ENCODE peak calls at places on chromosomes 7 and 10, in five cellular contexts. One of them, this sample, is unnamed. For H3K4me1, the result is how much of the 10 kb centered on the place peaks cover.

GRCh38 chr10:92814790-92815189 is 33.5 kb upstream of the EXOC6 start:
- DNase-seq in OCI-LY7: no peak
- DNase-seq in GM23338: no peak
- DNase-seq in left ventricle myocardium inferior: no peak
- DNase-seq in breast epithelium: no peak
- DNase-seq in this sample: no peak

GRCh38 chr7:69591805-69592204 is 6.5 kb upstream of the AUTS2 start:
- DNase-seq in OCI-LY7: no peak
- DNase-seq in GM23338: no peak
- DNase-seq in left ventricle myocardium inferior: no peak
- DNase-seq in breast epithelium: no peak
- DNase-seq in this sample: no peak

GRCh38 chr10:79093658-79094411 is 25.1 kb downstream of the ZMIZ1 start:
- DNase-seq in OCI-LY7: peak
- DNase-seq in GM23338: peak
- DNase-seq in left ventricle myocardium inferior: no peak
- DNase-seq in breast epithelium: peak
- DNase-seq in this sample: no peak

GRCh38 chr7:44176486-44176885 is 12.8 kb downstream of the GCK start:
- DNase-seq in OCI-LY7: no peak
- DNase-seq in GM23338: no peak
- DNase-seq in left ventricle myocardium inferior: no peak
- DNase-seq in breast epithelium: no peak
- DNase-seq in this sample: no peak

GRCh38 chr10:129685271-129685670 is 218.2 kb downstream of the MGMT start:
- DNase-seq in OCI-LY7: no peak
- DNase-seq in GM23338: no peak
- DNase-seq in left ventricle myocardium inferior: no peak
- DNase-seq in breast epithelium: no peak
- DNase-seq in this sample: no peak

GRCh38 chr7:106023369-106024322 is 60.6 kb downstream of the CDHR3 start:
- DNase-seq in OCI-LY7: peak
- DNase-seq in GM23338: no peak
- DNase-seq in left ventricle myocardium inferior: no peak
- DNase-seq in breast epithelium: no peak
- DNase-seq in this sample: no peak

GRCh38 chr10:123150986-123151738 is 3.0 kb upstream of the BUB3 start:
- DNase-seq in OCI-LY7: no peak
- DNase-seq in GM23338: peak
- DNase-seq in left ventricle myocardium inferior: no peak
- DNase-seq in breast epithelium: no peak
- DNase-seq in this sample: no peak

GRCh38 chr7:6536262-6536770 is 14.9 kb downstream of the GRID2IP start:
- DNase-seq in OCI-LY7: no peak
- DNase-seq in GM23338: peak
- DNase-seq in left ventricle myocardium inferior: no peak
- DNase-seq in breast epithelium: no peak
- DNase-seq in this sample: no peak

GRCh38 chr7:32025381-32026075 is 44.7 kb downstream of the PDE1C start:
- DNase-seq in OCI-LY7: no peak
- DNase-seq in GM23338: no peak
- DNase-seq in left ventricle myocardium inferior: no peak
- DNase-seq in breast epithelium: no peak
- DNase-seq in this sample: no peak

GRCh38 chr10:37856881-37857286 is 526 bp downstream of the ZNF248 start:
- DNase-seq in OCI-LY7: peak
- DNase-seq in GM23338: peak
- DNase-seq in left ventricle myocardium inferior: peak
- DNase-seq in breast epithelium: peak
- DNase-seq in this sample: no peak

GRCh38 chr7:101021703-101022102 is 1.8 kb downstream of the MUC17 start:
- DNase-seq in OCI-LY7: no peak
- DNase-seq in GM23338: no peak
- DNase-seq in left ventricle myocardium inferior: no peak
- DNase-seq in breast epithelium: no peak
- DNase-seq in this sample: no peak

GRCh38 chr10:26085549-26085948 is 131.0 kb upstream of the GAD2 start:
- DNase-seq in OCI-LY7: no peak
- DNase-seq in GM23338: peak
- DNase-seq in left ventricle myocardium inferior: no peak
- DNase-seq in breast epithelium: no peak
- DNase-seq in this sample: no peak

GRCh38 chr10:17077251-17077904 is 52.2 kb downstream of the CUBN start:
- DNase-seq in OCI-LY7: no peak
- DNase-seq in GM23338: no peak
- DNase-seq in left ventricle myocardium inferior: no peak
- DNase-seq in breast epithelium: no peak
- DNase-seq in this sample: no peak

GRCh38 chr10:49220679-49221078 is 32.5 kb upstream of the TMEM273 start:
- DNase-seq in OCI-LY7: no peak
- DNase-seq in GM23338: no peak
- DNase-seq in left ventricle myocardium inferior: no peak
- DNase-seq in breast epithelium: no peak
- DNase-seq in this sample: no peak

GRCh38 chr7:32070051-32070405 is 179 bp downstream of the PDE1C start:
- DNase-seq in OCI-LY7: no peak
- DNase-seq in GM23338: no peak
- DNase-seq in left ventricle myocardium inferior: no peak
- DNase-seq in breast epithelium: no peak
- DNase-seq in this sample: no peak

GRCh38 chr10:124025152-124025551 is 68.2 kb downstream of the CHST15 start:
- DNase-seq in OCI-LY7: peak
- DNase-seq in GM23338: no peak
- DNase-seq in left ventricle myocardium inferior: no peak
- DNase-seq in breast epithelium: no peak
- DNase-seq in this sample: no peak

GRCh38 chr10:23194966-23195845 is 3.1 kb downstream of the PTF1A start:
- DNase-seq in OCI-LY7: no peak
- DNase-seq in GM23338: peak
- DNase-seq in left ventricle myocardium inferior: no peak
- DNase-seq in breast epithelium: no peak
- DNase-seq in this sample: no peak

GRCh38 chr7:118184392-118184899 is 482 bp downstream of the LSM8 start:
- DNase-seq in OCI-LY7: peak
- DNase-seq in GM23338: no peak
- DNase-seq in left ventricle myocardium inferior: no peak
- DNase-seq in breast epithelium: no peak
- DNase-seq in this sample: no peak

GRCh38 chr10:50558368-50558767 is 65.4 kb downstream of the SGMS1 start:
- DNase-seq in OCI-LY7: no peak
- DNase-seq in GM23338: no peak
- DNase-seq in left ventricle myocardium inferior: no peak
- DNase-seq in breast epithelium: no peak
- DNase-seq in this sample: no peak

GRCh38 chr7:25732771-25733217 is 419.2 kb upstream of the NFE2L3 start:
- DNase-seq in OCI-LY7: no peak
- DNase-seq in GM23338: peak
- DNase-seq in left ventricle myocardium inferior: no peak
- DNase-seq in breast epithelium: no peak
- DNase-seq in this sample: no peak

GRCh38 chr7:128263420-128263819 is 22.3 kb downstream of the LEP start:
- DNase-seq in OCI-LY7: no peak
- DNase-seq in GM23338: peak
- DNase-seq in left ventricle myocardium inferior: no peak
- DNase-seq in breast epithelium: no peak
- DNase-seq in this sample: no peak

GRCh38 chr7:99383791-99384370 is 9.4 kb downstream of the ARPC1B start:
- DNase-seq in OCI-LY7: no peak
- DNase-seq in GM23338: no peak
- DNase-seq in left ventricle myocardium inferior: no peak
- DNase-seq in breast epithelium: no peak
- DNase-seq in this sample: no peak

GRCh38 chr7:997404-998395 is 14.7 kb downstream of the CYP2W1 start:
- DNase-seq in OCI-LY7: no peak
- DNase-seq in GM23338: peak
- DNase-seq in left ventricle myocardium inferior: no peak
- DNase-seq in breast epithelium: no peak
- DNase-seq in this sample: no peak

GRCh38 chr10:124012583-124012982 is 80.8 kb downstream of the CHST15 start:
- DNase-seq in OCI-LY7: no peak
- DNase-seq in GM23338: no peak
- DNase-seq in left ventricle myocardium inferior: no peak
- DNase-seq in breast epithelium: no peak
- DNase-seq in this sample: no peak

GRCh38 chr7:119964640-119965542 is 308.1 kb upstream of the KCND2 start:
- DNase-seq in OCI-LY7: no peak
- DNase-seq in GM23338: no peak
- DNase-seq in left ventricle myocardium inferior: no peak
- DNase-seq in breast epithelium: no peak
- DNase-seq in this sample: no peak

GRCh38 chr7:159191236-159191635 is 46.6 kb upstream of the VIPR2 start:
- DNase-seq in OCI-LY7: no peak
- DNase-seq in GM23338: no peak
- DNase-seq in left ventricle myocardium inferior: no peak
- DNase-seq in breast epithelium: no peak
- DNase-seq in this sample: no peak

GRCh38 chr10:27344568-27345454 is 104.2 kb upstream of the ACBD5 start:
- DNase-seq in OCI-LY7: no peak
- DNase-seq in GM23338: peak
- DNase-seq in left ventricle myocardium inferior: no peak
- DNase-seq in breast epithelium: no peak
- DNase-seq in this sample: no peak

GRCh38 chr7:8217200-8218068 is 44.5 kb downstream of the ICA1 start:
- DNase-seq in OCI-LY7: peak
- DNase-seq in GM23338: peak
- DNase-seq in left ventricle myocardium inferior: no peak
- DNase-seq in breast epithelium: no peak
- DNase-seq in this sample: peak

GRCh38 chr7:154795014-154795413 is 207.9 kb downstream of the PAXIP1 start:
- DNase-seq in OCI-LY7: peak
- DNase-seq in GM23338: no peak
- DNase-seq in left ventricle myocardium inferior: no peak
- DNase-seq in breast epithelium: no peak
- DNase-seq in this sample: no peak

GRCh38 chr7:105387621-105388372 is 924 bp downstream of the SRPK2 start:
- DNase-seq in OCI-LY7: peak
- DNase-seq in GM23338: peak
- DNase-seq in left ventricle myocardium inferior: peak
- DNase-seq in breast epithelium: peak
- DNase-seq in this sample: peak

DNA sequence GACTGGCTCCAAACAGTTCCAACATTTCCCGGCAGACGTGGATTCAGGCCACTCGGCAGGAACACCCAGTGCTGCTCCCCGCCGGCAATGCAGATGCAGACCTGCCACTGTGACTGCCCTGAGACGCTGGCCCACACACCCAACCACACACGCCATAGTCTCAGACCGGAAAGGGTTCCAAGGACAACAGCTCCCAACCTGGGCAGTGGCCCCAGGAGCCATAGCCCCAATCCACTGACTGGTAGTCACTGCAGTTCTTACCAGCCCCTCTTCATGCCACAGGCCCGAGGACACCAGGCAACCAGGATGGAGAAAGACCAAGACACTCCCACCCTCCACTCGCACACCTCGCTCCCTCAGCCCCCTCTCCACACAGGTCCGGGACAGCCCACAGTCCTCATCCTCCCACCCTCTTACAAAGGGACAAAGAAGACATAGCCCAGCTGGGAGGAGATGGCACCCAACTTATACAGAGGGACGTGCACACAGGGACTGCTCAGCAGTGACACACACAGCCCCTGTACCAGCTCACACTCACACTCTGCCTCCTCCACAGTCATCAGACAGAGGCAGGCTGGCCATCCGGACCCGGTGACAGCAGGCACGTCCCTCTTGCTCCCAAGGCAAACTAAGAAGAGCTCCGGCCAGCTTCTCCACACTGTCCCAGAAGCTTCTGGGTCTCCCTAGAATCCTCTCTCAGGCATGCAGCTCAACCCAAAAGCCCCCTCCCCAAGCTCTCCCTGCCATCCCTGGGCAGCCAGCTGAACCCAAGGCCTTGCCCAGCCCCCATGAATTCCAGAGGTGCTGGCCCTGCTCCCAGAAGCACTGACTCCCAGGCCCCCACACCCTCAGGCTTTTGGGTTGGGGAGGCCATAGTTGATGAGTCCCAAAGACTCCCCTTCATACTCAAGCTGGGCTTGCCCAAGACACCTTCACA is 24.8 kb downstream of the KCNH2 start:
- DNase-seq in OCI-LY7: no peak
- DNase-seq in GM23338: no peak
- DNase-seq in left ventricle myocardium inferior: peak
- DNase-seq in breast epithelium: no peak
- DNase-seq in this sample: no peak
- H3K4me1 ChIP-seq in OCI-LY7: under half
- H3K4me1 ChIP-seq in GM23338: under half
- H3K4me1 ChIP-seq in left ventricle myocardium inferior: half or more
- H3K4me1 ChIP-seq in breast epithelium: under half
- H3K4me1 ChIP-seq in this sample: under half

DNA sequence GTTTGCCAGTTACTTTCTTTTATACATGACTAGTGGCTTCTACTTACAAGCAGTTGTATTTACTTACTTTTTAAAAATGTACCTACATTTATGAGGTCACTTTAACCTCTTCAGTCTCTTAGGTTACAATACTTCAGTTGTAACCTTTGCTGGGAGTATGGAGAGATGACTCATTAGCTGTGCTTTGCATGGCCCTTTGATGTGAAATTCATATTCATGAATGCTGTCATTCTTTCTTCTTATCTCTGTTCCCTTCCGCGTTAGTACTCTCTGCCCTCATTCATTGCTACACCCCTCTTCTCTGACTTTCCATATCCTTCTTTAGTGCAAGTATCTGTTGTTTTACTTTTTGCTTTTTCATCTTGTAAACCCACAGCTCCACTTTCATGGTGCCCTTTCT is 164.3 kb downstream of the BMPER start:
- DNase-seq in OCI-LY7: no peak
- DNase-seq in GM23338: no peak
- DNase-seq in left ventricle myocardium inferior: no peak
- DNase-seq in breast epithelium: no peak
- DNase-seq in this sample: no peak
- H3K27ac ChIP-seq in OCI-LY7: no peak
- H3K27ac ChIP-seq in GM23338: no peak
- H3K27ac ChIP-seq in left ventricle myocardium inferior: no peak
- H3K27ac ChIP-seq in breast epithelium: no peak
- H3K27ac ChIP-seq in this sample: no peak

GRCh38 chr7:139725843-139726484 is 51.8 kb downstream of the HIPK2 start:
- DNase-seq in OCI-LY7: no peak
- DNase-seq in GM23338: no peak
- DNase-seq in left ventricle myocardium inferior: no peak
- DNase-seq in breast epithelium: no peak
- DNase-seq in this sample: no peak
- H3K4me1 ChIP-seq in OCI-LY7: under half
- H3K4me1 ChIP-seq in GM23338: under half
- H3K4me1 ChIP-seq in left ventricle myocardium inferior: half or more
- H3K4me1 ChIP-seq in breast epithelium: under half
- H3K4me1 ChIP-seq in this sample: under half

DNA sequence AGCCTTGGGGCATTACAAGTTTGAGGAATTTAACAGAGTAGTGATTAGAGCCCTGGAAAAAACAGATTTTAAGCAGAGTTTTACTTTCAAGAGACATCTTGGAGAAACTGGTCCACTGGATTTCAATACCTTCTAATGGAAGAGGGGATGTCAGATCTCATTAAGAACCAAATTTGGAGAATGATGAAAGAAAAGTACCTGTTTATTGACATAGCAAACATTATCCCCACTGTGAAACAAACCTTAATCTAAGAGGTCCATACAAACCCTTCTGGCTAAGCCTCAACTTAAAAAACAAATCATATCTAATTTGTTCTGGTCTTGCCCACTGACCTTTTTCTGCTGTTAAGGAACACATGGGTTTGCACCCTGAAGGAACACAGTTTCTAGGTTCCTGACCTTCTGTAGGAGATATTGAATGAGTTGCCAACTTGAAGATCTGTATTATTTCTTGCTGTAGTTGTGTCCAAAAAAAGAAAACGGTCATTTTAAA is 53.5 kb downstream of the LAMB1 start:
- DNase-seq in OCI-LY7: no peak
- DNase-seq in GM23338: no peak
- DNase-seq in left ventricle myocardium inferior: no peak
- DNase-seq in breast epithelium: no peak
- DNase-seq in this sample: no peak
- H3K27ac ChIP-seq in OCI-LY7: no peak
- H3K27ac ChIP-seq in GM23338: no peak
- H3K27ac ChIP-seq in left ventricle myocardium inferior: peak
- H3K27ac ChIP-seq in breast epithelium: peak
- H3K27ac ChIP-seq in this sample: no peak

This sample was measured in naive thymus-derived CD4-positive, alpha-beta T cell.